ENCODE peak calls at places on chromosomes 6 and 20, in seven cellular contexts. One of them, this sample, is unnamed.
A peak's percentile ranks its signal among the peaks of the same experiment; 100 is the strongest.

GRCh38 chr6:44004136-44004535 is 123.1 kb downstream of the MRPL14 start:
- DNase-seq in stimulated activated CD4-positive, alpha-beta T cell treated with anti-CD3 and anti-CD28 coated beads, Interleukin-15, amount 100 ng/mL, for 1 hour: no peak
- DNase-seq in hypothalamus: no peak
- DNase-seq in fibroblast of mammary gland: no peak
- DNase-seq in NCI-H1417: no peak
- DNase-seq in endothelial cell: no peak
- DNase-seq in AG04450: no peak
- DNase-seq in this sample: no peak

GRCh38 chr20:11076434-11076833 is 402.6 kb upstream of the JAG1 start:
- DNase-seq in stimulated activated CD4-positive, alpha-beta T cell treated with anti-CD3 and anti-CD28 coated beads, Interleukin-15, amount 100 ng/mL, for 1 hour: no peak
- DNase-seq in hypothalamus: no peak
- DNase-seq in fibroblast of mammary gland: no peak
- DNase-seq in NCI-H1417: peak; percentile 9
- DNase-seq in endothelial cell: no peak
- DNase-seq in AG04450: no peak
- DNase-seq in this sample: no peak

GRCh38 chr6:16337280-16337975 is 99.0 kb downstream of the GMPR start:
- DNase-seq in stimulated activated CD4-positive, alpha-beta T cell treated with anti-CD3 and anti-CD28 coated beads, Interleukin-15, amount 100 ng/mL, for 1 hour: no peak
- DNase-seq in hypothalamus: peak; percentile 61
- DNase-seq in fibroblast of mammary gland: peak; percentile 99
- DNase-seq in NCI-H1417: no peak
- DNase-seq in endothelial cell: no peak
- DNase-seq in AG04450: peak; percentile 76
- DNase-seq in this sample: peak; percentile 96

GRCh38 chr6:12557760-12558159 is 158.8 kb upstream of the PHACTR1 start:
- DNase-seq in stimulated activated CD4-positive, alpha-beta T cell treated with anti-CD3 and anti-CD28 coated beads, Interleukin-15, amount 100 ng/mL, for 1 hour: no peak
- DNase-seq in hypothalamus: no peak
- DNase-seq in fibroblast of mammary gland: no peak
- DNase-seq in NCI-H1417: no peak
- DNase-seq in endothelial cell: no peak
- DNase-seq in AG04450: no peak
- DNase-seq in this sample: no peak

GRCh38 chr20:62931464-62931863 is 5.2 kb upstream of the DIDO1 start:
- DNase-seq in stimulated activated CD4-positive, alpha-beta T cell treated with anti-CD3 and anti-CD28 coated beads, Interleukin-15, amount 100 ng/mL, for 1 hour: no peak
- DNase-seq in hypothalamus: no peak
- DNase-seq in fibroblast of mammary gland: no peak
- DNase-seq in NCI-H1417: no peak
- DNase-seq in endothelial cell: no peak
- DNase-seq in AG04450: no peak
- DNase-seq in this sample: no peak

GRCh38 chr6:117498159-117498558 is 15.7 kb downstream of the DCBLD1 start:
- DNase-seq in stimulated activated CD4-positive, alpha-beta T cell treated with anti-CD3 and anti-CD28 coated beads, Interleukin-15, amount 100 ng/mL, for 1 hour: no peak
- DNase-seq in hypothalamus: no peak
- DNase-seq in fibroblast of mammary gland: peak; percentile 85
- DNase-seq in NCI-H1417: no peak
- DNase-seq in endothelial cell: no peak
- DNase-seq in AG04450: no peak
- DNase-seq in this sample: no peak

GRCh38 chr6:3419624-3420272 is 37.1 kb downstream of the SLC22A23 start:
- DNase-seq in stimulated activated CD4-positive, alpha-beta T cell treated with anti-CD3 and anti-CD28 coated beads, Interleukin-15, amount 100 ng/mL, for 1 hour: no peak
- DNase-seq in hypothalamus: no peak
- DNase-seq in fibroblast of mammary gland: peak; percentile 93
- DNase-seq in NCI-H1417: peak; percentile 64
- DNase-seq in endothelial cell: no peak
- DNase-seq in AG04450: no peak
- DNase-seq in this sample: no peak

GRCh38 chr6:127879685-127880084 is 21.2 kb downstream of the THEMIS start:
- DNase-seq in stimulated activated CD4-positive, alpha-beta T cell treated with anti-CD3 and anti-CD28 coated beads, Interleukin-15, amount 100 ng/mL, for 1 hour: no peak
- DNase-seq in hypothalamus: no peak
- DNase-seq in fibroblast of mammary gland: peak; percentile 7
- DNase-seq in NCI-H1417: no peak
- DNase-seq in endothelial cell: peak; percentile 51
- DNase-seq in AG04450: no peak
- DNase-seq in this sample: no peak

GRCh38 chr20:39233755-39234154 is 271.6 kb downstream of the DHX35 start:
- DNase-seq in stimulated activated CD4-positive, alpha-beta T cell treated with anti-CD3 and anti-CD28 coated beads, Interleukin-15, amount 100 ng/mL, for 1 hour: no peak
- DNase-seq in hypothalamus: no peak
- DNase-seq in fibroblast of mammary gland: no peak
- DNase-seq in NCI-H1417: no peak
- DNase-seq in endothelial cell: no peak
- DNase-seq in AG04450: no peak
- DNase-seq in this sample: no peak

GRCh38 chr6:21804941-21805610 is 211.5 kb downstream of the SOX4 start:
- DNase-seq in stimulated activated CD4-positive, alpha-beta T cell treated with anti-CD3 and anti-CD28 coated beads, Interleukin-15, amount 100 ng/mL, for 1 hour: no peak
- DNase-seq in hypothalamus: no peak
- DNase-seq in fibroblast of mammary gland: peak; percentile 60
- DNase-seq in NCI-H1417: no peak
- DNase-seq in endothelial cell: no peak
- DNase-seq in AG04450: no peak
- DNase-seq in this sample: no peak